ENCODE peak calls at places on chromosomes 12 and 14, in seven cellular contexts. B, D, R, U, H, V and G are unnamed samples. For H3K4me1, the result is how much of the 10 kb centered on the place peaks cover.

GRCh38 chr12:65470261-65470660 is 191.8 kb downstream of the MSRB3 start:
- DNase-seq in B (no peak), D (no peak), R (no peak), U (no peak), H (no peak), V (no peak), G (no peak)

GRCh38 chr12:122099280-122099749 is 20.8 kb downstream of the MLXIP start:
- DNase-seq in B (no peak), D (no peak), R (no peak), U (no peak), H (no peak), V (no peak), G (no peak)

GRCh38 chr12:85835810-85836715 is at the start of gene RASSF9:
- DNase-seq in B (peak), D (peak), R (peak), U (no peak), H (no peak), V (no peak), G (peak)

GRCh38 chr12:112523856-112524255 is 105.1 kb downstream of the PTPN11 start:
- DNase-seq in B (no peak), D (no peak), R (no peak), U (no peak), H (no peak), V (no peak), G (no peak)

GRCh38 chr14:59771577-59771976 is 99.0 kb downstream of the RTN1 start:
- DNase-seq in B (peak), D (peak), R (no peak), U (no peak), H (no peak), V (peak), G (no peak)

GRCh38 chr12:20368653-20369163 is 371 bp downstream of the PDE3A start:
- DNase-seq in B (peak), D (peak), R (peak), U (peak), H (no peak), V (no peak), G (peak)

GRCh38 chr14:98960617-98961013 is 311.4 kb downstream of the BCL11B start:
- DNase-seq in B (no peak), D (no peak), R (no peak), U (no peak), H (no peak), V (no peak), G (no peak)

GRCh38 chr14:105938959-105939358 is 412.6 kb downstream of the TMEM121 start:
- DNase-seq in B (no peak), D (no peak), R (no peak), U (no peak), H (no peak), V (no peak), G (no peak)

GRCh38 chr14:65164068-65164824 is 61.9 kb upstream of the MAX start:
- DNase-seq in B (peak), D (peak), R (no peak), U (peak), H (no peak), V (no peak), G (peak)

DNA sequence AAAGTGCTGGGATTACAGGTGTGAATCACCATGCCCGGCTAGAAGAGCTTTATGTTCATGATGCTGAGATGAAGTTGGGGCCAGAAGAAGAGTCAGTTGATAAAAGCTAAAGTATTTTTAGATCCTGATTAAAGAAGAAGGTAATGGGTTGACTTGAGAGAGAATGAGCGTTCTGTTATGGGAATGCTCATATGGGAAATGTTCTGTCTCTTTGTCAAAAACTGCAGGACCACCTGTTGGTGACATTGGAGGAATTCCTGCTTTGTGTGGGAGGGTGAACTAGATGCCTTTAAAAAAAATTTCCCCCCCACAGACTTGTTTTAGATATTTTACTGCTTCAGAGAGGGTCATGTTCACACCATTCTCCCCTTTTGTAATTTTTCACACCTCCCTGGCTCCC is 6.7 kb downstream of the WDR20 start:
- DNase-seq in B (no peak), D (no peak), R (no peak), U (no peak), H (no peak), V (no peak), G (no peak)
- H3K4me1 ChIP-seq in B (under half), D (under half), R (under half), U (under half), H (under half), V (under half), G (under half)

GRCh38 chr14:30227436-30227835 is 299.8 kb upstream of the PRKD1 start:
- DNase-seq in B (no peak), D (peak), R (no peak), U (no peak), H (no peak), V (no peak), G (no peak)

GRCh38 chr14:30223385-30223785 is 295.7 kb upstream of the PRKD1 start:
- DNase-seq in B (peak), D (peak), R (no peak), U (no peak), H (no peak), V (peak), G (peak)

GRCh38 chr14:30225171-30225570 is 297.5 kb upstream of the PRKD1 start:
- DNase-seq in B (no peak), D (no peak), R (no peak), U (no peak), H (no peak), V (no peak), G (no peak)

GRCh38 chr14:30221546-30221945 is 293.9 kb upstream of the PRKD1 start:
- DNase-seq in B (no peak), D (no peak), R (no peak), U (no peak), H (no peak), V (no peak), G (no peak)

GRCh38 chr14:30223966-30224365 is 296.3 kb upstream of the PRKD1 start:
- DNase-seq in B (no peak), D (no peak), R (no peak), U (no peak), H (no peak), V (no peak), G (no peak)
- H3K4ac ChIP-seq in B (no peak), D (peak), R (no peak), U (no peak), H (no peak), V (no peak), G (no peak)

DNA sequence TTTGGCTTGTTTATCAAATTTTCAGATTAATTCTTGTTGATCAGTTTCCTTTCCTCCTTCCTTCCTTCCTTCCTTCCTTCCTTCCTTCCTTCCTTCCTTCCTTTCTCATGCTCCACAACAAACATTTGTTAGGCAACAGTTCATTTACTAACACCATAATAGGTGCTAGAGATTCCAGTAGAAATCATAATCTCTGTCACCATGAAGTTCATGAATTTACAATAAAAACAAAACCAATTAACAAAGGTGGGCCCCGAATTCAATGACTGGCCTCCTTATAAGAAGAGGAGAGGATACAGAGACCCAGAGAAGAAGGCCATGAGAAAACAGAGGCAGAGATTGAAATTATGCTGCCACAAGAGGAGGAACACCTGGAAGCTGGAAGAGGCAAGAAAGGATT is 266.9 kb upstream of the GARIN6 start:
- DNase-seq in B (no peak), D (no peak), R (no peak), U (no peak), H (no peak), V (no peak), G (no peak)
- H3K4me1 ChIP-seq in B (under half), D (under half), R (under half), U (under half), H (under half), V (under half), G (under half)

DNA sequence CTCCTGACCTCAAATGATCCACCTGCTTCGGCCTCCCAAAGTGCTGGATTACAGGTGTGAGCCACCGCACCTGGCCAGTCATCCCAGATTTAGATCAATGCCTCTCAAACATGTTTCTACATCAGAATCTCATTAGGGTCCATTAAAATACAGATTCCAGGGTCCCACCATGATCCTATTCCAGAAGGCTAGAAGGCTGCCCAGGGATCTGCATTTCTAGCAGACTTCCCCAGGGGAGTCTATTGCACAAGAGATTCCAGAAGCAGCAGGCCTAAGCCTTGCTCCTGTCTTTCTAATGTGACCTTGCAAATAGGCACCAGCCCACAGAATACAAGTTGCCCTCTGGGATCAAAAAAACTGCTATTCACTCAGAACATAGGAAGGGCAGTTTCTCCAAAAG is 81.5 kb downstream of the SCARB1 start:
- DNase-seq in B (no peak), D (no peak), R (no peak), U (no peak), H (no peak), V (no peak), G (peak)
- H3K4ac ChIP-seq in B (no peak), D (no peak), R (no peak), U (no peak), H (no peak), V (no peak), G (no peak)